ENCODE peak calls at places on chromosomes 2 and 18, in five cellular contexts. R, Q, V, B and E are unnamed samples.

GRCh38 chr2:12433641-12433990 is 283.1 kb upstream of the TRIB2 start:
- DNase-seq in B (no peak), R (no peak), V (no peak), Q (peak; percentile 35), E (no peak)

GRCh38 chr2:113910110-113910717 is 20.3 kb downstream of the ACTR3 start:
- DNase-seq in B (no peak), R (no peak), V (no peak), Q (no peak), E (no peak)

GRCh38 chr2:9093324-9093723 is 89.8 kb upstream of the MBOAT2 start:
- DNase-seq in Q (no peak), B (no peak), R (no peak), V (no peak), E (no peak)

GRCh38 chr18:36903215-36903928 is 74.4 kb downstream of the KIAA1328 start:
- DNase-seq in R (no peak), V (no peak), B (peak; percentile 50), Q (peak; percentile 1), E (no peak)

GRCh38 chr2:159155791-159156190 is 130.7 kb downstream of the WDSUB1 start:
- DNase-seq in B (no peak), R (no peak), V (no peak), Q (no peak), E (no peak)

GRCh38 chr2:239390546-239391285 is 10.1 kb downstream of the HDAC4 start:
- DNase-seq in Q (no peak), B (no peak), V (no peak), R (no peak), E (no peak)

GRCh38 chr2:71684226-71685072 is 231.1 kb downstream of the DYSF start:
- DNase-seq in V (no peak), Q (no peak), B (no peak), R (no peak), E (no peak)

GRCh38 chr2:120750488-120751210 is 15.0 kb downstream of the GLI2 start:
- DNase-seq in B (no peak), R (no peak), Q (no peak), V (no peak), E (no peak)

GRCh38 chr2:178723786-178724346 is 83.4 kb downstream of the TTN start:
- DNase-seq in B (no peak), V (no peak), R (no peak), Q (no peak), E (no peak)

GRCh38 chr2:239830718-239831271 is 194.3 kb downstream of the NDUFA10 start:
- DNase-seq in B (no peak), Q (no peak), V (no peak), R (no peak), E (no peak)

GRCh38 chr2:7994397-7994951 is 687.4 kb upstream of the ID2 start:
- DNase-seq in R (no peak), V (no peak), B (no peak), Q (no peak), E (no peak)

GRCh38 chr2:149205143-149205542 is 125.2 kb upstream of the LYPD6 start:
- DNase-seq in B (no peak), V (no peak), Q (no peak), R (no peak), E (no peak)

GRCh38 chr18:500230-500555 is 308 bp downstream of the COLEC12 start:
- DNase-seq in R (no peak), B (peak; percentile 63), Q (no peak), V (no peak), E (no peak)

GRCh38 chr2:218229239-218229638 is 12.2 kb downstream of the ARPC2 start:
- DNase-seq in B (peak; percentile 90), Q (peak; percentile 72), V (no peak), R (peak; percentile 45), E (peak; percentile 89)

GRCh38 chr2:179594268-179595112 is 266.9 kb downstream of the ZNF385B start:
- DNase-seq in R (no peak), Q (no peak), V (no peak), B (no peak), E (no peak)

GRCh38 chr2:128374001-128374710 is 55.5 kb upstream of the HS6ST1 start:
- DNase-seq in Q (no peak), B (peak; percentile 77), R (peak; percentile 75), V (no peak), E (no peak)

GRCh38 chr2:33391582-33392255 is 84.7 kb upstream of the RASGRP3 start:
- DNase-seq in Q (no peak), R (no peak), V (no peak), B (peak; percentile 38), E (no peak)

GRCh38 chr2:164954954-164955701 is at the start of gene SLC38A11:
- DNase-seq in R (no peak), V (no peak), Q (peak; percentile 24), B (peak; percentile 12), E (no peak)